ENCODE peak calls at places on chromosomes 3 and 15, in nine cellular contexts. S, N, Q, D, L, C, X, K and G are unnamed samples.

GRCh38 chr15:100728371-100729201 is 126.2 kb downstream of the ASB7 start:
- DNase-seq in S (no peak), N (no peak), Q (no peak), D (no peak), L (peak), C (no peak), X (no peak), K (peak), G (no peak)

GRCh38 chr3:14340960-14341708 is 61.3 kb upstream of the SLC6A6 start:
- DNase-seq in S (no peak), N (no peak), Q (no peak), D (no peak), L (no peak), C (no peak), X (no peak), K (no peak), G (peak)

GRCh38 chr3:188956839-188957489 is 214.8 kb upstream of the TPRG1 start:
- DNase-seq in S (peak), N (no peak), Q (no peak), D (peak), L (no peak), C (no peak), X (peak), K (no peak), G (peak)

GRCh38 chr3:78970656-78971055 is 797.1 kb downstream of the ROBO1 start:
- DNase-seq in S (no peak), N (no peak), Q (no peak), D (no peak), L (no peak), C (no peak), X (no peak), K (no peak), G (no peak)

GRCh38 chr15:75425966-75426500 is 25.5 kb downstream of the SIN3A start:
- DNase-seq in S (no peak), N (no peak), Q (no peak), D (no peak), L (no peak), C (no peak), X (no peak), K (no peak), G (no peak)

GRCh38 chr3:127800508-127800907 is 21.8 kb downstream of the MGLL start:
- DNase-seq in S (no peak), N (no peak), Q (no peak), D (peak), L (no peak), C (no peak), X (no peak), K (no peak), G (no peak)

GRCh38 chr3:133437391-133438093 is 37.7 kb downstream of the BFSP2 start:
- DNase-seq in S (no peak), N (no peak), Q (no peak), D (peak), L (no peak), C (no peak), X (no peak), K (no peak), G (no peak)

GRCh38 chr3:122727279-122727678 is 46.6 kb downstream of the PARP14 start:
- DNase-seq in S (no peak), N (no peak), Q (no peak), D (no peak), L (no peak), C (no peak), X (no peak), K (no peak), G (no peak)

GRCh38 chr3:16449369-16449768 is 64.1 kb downstream of the RFTN1 start:
- DNase-seq in S (no peak), N (no peak), Q (no peak), D (no peak), L (no peak), C (no peak), X (no peak), K (no peak), G (no peak)

GRCh38 chr3:161316006-161316689 is 55.2 kb downstream of the SPTSSB start:
- DNase-seq in S (peak), N (no peak), Q (no peak), D (peak), L (no peak), C (peak), X (no peak), K (no peak), G (no peak)

GRCh38 chr15:23877502-23878412 is 190.7 kb upstream of the NDN start:
- DNase-seq in S (peak), N (no peak), Q (no peak), D (no peak), L (peak), C (no peak), X (peak), K (peak), G (peak)

GRCh38 chr15:70424937-70425411 is 327.3 kb upstream of the TLE3 start:
- DNase-seq in S (no peak), N (no peak), Q (no peak), D (no peak), L (no peak), C (no peak), X (no peak), K (no peak), G (no peak)

GRCh38 chr3:52536112-52536368 is 365 bp upstream of the UQCC5 start:
- DNase-seq in S (no peak), N (no peak), Q (no peak), D (no peak), L (no peak), C (no peak), X (no peak), K (no peak), G (no peak)

GRCh38 chr15:57578288-57578900 is 13.3 kb upstream of the MYZAP start:
- DNase-seq in S (no peak), N (no peak), Q (no peak), D (no peak), L (no peak), C (no peak), X (no peak), K (no peak), G (peak)

GRCh38 chr3:60514866-60515265 is 736.4 kb downstream of the FHIT start:
- DNase-seq in S (no peak), N (no peak), Q (no peak), D (no peak), L (no peak), C (no peak), X (no peak), K (no peak), G (no peak)

GRCh38 chr3:134222835-134223234 is 27.8 kb downstream of the RYK start:
- DNase-seq in S (no peak), N (no peak), Q (no peak), D (no peak), L (no peak), C (no peak), X (no peak), K (no peak), G (no peak)

GRCh38 chr15:39084683-39085530 is 496.0 kb upstream of the THBS1 start:
- DNase-seq in S (no peak), N (no peak), Q (no peak), D (peak), L (peak), C (no peak), X (no peak), K (no peak), G (no peak)

GRCh38 chr3:50100956-50101845 is 12.5 kb downstream of the RBM5 start:
- DNase-seq in S (no peak), N (no peak), Q (no peak), D (peak), L (no peak), C (no peak), X (no peak), K (no peak), G (no peak)

GRCh38 chr3:50236484-50237132 is 604 bp downstream of the GNAI2 start:
- DNase-seq in S (no peak), N (no peak), Q (no peak), D (no peak), L (no peak), C (no peak), X (no peak), K (no peak), G (no peak)

GRCh38 chr3:177262396-177262795 is 65.1 kb upstream of the TBL1XR1 start:
- DNase-seq in S (no peak), N (no peak), Q (no peak), D (peak), L (no peak), C (no peak), X (no peak), K (peak), G (no peak)

GRCh38 chr3:58082047-58082446 is 73.8 kb downstream of the FLNB start:
- DNase-seq in S (no peak), N (no peak), Q (no peak), D (peak), L (no peak), C (no peak), X (peak), K (no peak), G (peak)

GRCh38 chr3:18024715-18025114 is 282.3 kb upstream of the TBC1D5 start:
- DNase-seq in S (no peak), N (no peak), Q (no peak), D (no peak), L (no peak), C (no peak), X (no peak), K (no peak), G (no peak)

GRCh38 chr3:123792473-123793201 is 91.5 kb downstream of the MYLK start:
- DNase-seq in S (peak), N (no peak), Q (no peak), D (peak), L (no peak), C (peak), X (no peak), K (no peak), G (no peak)

DNA sequence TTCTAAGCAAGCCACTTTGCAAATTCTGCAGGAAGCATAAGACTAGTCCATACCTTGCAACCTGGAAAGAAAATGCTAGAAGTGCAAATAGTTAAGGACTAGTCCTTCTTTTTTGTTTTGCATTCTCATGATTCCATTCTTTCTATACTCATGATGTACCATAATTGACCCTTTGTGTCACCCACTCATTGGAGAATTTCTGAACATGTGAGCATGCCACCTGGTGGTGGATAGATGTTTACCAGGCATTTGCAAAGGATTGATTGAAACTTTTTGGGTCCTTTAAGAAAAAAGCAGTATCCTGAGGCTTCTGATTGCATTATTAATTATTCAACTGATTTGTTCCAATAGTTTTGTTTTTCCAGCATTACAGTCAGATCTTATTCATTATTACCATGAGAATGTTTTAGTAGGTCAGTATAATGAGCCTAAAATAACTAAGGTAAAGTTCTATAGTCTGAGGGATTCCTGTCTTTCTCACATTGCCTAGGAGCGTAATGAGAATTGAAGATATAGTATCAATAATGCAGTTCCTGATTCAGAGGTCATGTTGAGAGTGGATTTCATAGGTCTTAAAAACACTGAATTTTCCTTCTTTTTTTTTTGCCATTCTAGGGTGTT is 20.2 kb upstream of the DIPK2A start:
- DNase-seq in S (peak), N (no peak), Q (no peak), D (peak), L (no peak), C (peak), X (peak), K (no peak), G (peak)
- TF ChIP-seq CTCF in S (peak), N (peak), Q (peak), D (peak), L (peak), C (peak), X (no peak), K (peak), G (peak)

GRCh38 chr3:169161011-169161410 is 502.5 kb downstream of the MECOM start:
- DNase-seq in S (no peak), N (no peak), Q (no peak), D (no peak), L (no peak), C (no peak), X (no peak), K (no peak), G (no peak)
- TF ChIP-seq CTCF in S (no peak), N (no peak), Q (no peak), D (no peak), L (no peak), C (no peak), X (no peak), K (no peak), G (no peak)

DNA sequence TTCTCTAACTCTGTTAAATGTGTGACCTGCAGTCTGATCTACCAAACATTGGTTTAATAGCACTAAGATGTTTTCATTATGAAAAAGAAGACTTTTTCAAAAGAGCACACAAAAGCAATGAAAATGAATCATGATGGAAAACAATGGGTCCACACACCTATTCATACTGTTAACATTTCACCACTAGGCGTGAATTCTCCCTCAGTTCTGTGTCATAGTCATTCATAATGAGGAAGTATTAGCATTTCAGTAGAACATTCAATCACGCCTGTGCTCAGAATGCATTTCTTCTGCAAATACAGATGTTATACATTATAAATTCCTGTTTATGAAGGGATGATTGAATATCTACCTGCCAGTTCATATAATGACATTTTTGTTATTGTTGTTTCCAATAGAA is 35.9 kb downstream of the EIF4E3 start:
- DNase-seq in S (peak), N (no peak), Q (no peak), D (no peak), L (no peak), C (no peak), X (no peak), K (no peak), G (no peak)
- TF ChIP-seq CTCF in S (no peak), N (no peak), Q (no peak), D (no peak), L (no peak), C (peak), X (no peak), K (peak), G (no peak)

DNA sequence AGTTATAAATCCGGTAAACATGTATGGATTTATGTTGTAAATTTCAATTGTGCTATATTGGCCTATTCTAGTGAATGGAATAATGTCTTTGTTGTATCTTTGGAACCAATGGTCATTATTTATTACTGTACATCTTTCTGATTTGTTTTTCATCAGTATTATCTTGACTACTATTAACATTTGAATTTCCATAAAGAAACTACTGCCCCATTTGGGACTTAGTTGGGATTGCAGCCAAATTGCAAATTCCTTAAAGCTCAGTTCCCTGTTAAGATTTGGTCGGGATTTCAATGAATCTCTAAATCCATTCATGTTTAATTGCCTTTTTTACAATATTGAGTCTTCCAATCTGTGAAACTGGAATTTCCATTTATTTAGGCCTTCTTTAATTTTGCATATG is 822.4 kb upstream of the CADM2 start:
- DNase-seq in S (no peak), N (no peak), Q (no peak), D (no peak), L (no peak), C (no peak), X (no peak), K (no peak), G (no peak)
- TF ChIP-seq CTCF in S (no peak), N (no peak), Q (no peak), D (no peak), L (no peak), C (peak), X (no peak), K (peak), G (no peak)

GRCh38 chr3:129161860-129162271 is 1.0 kb upstream of the ISY1 start:
- DNase-seq in S (peak), N (no peak), Q (no peak), D (no peak), L (no peak), C (no peak), X (peak), K (peak), G (peak)
- TF ChIP-seq CTCF in S (peak), N (peak), Q (no peak), D (no peak), L (no peak), C (no peak), X (peak), K (peak), G (peak)

DNA sequence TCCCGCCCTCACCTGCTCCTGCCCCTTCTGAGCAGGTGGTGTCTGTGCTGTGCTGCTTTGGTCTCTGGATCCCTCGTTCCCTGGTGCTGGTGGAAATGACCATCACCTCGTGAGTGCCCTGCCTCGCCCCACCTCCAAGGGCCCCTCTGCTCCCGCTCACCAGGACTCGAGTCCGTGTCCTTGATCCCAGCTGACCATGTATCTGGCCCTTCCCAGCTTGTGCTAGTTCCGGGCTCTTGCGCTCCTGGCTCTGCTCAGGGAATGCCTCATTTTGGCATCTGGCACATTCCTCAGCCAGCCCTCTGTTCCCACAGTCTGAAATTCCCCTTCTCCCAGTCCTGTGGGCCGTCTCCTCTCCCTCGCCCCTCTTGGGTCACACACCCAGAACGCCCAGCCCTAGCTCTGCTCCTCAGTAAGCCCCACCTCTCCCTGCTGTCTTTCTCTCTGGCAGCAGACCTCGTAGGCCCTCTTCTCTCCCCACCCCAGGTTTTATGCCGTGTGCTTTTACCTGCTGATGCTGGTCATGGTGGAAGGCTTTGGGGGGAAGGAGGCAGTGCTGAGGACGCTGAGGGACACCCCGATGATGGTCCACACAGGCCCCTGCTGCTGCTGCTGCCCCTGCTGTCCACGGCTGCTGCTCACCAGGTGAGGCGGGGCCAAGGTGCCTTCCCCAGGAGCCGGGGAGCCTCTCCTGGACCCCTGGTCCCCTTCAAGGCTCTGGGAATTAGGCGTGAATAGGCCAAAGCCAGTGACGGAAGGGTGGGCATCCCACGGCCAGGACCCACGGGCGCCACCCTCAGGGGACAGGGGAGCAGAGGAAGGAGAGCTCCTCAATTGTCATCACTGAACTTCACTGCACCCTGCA is 11.5 kb downstream of the SLC51A start:
- DNase-seq in S (no peak), N (no peak), Q (no peak), D (no peak), L (no peak), C (no peak), X (peak), K (no peak), G (no peak)
- TF ChIP-seq CTCF in S (no peak), N (no peak), Q (no peak), D (no peak), L (no peak), C (no peak), X (peak), K (no peak), G (no peak)